ENCODE peak calls at places on chromosomes 11 and 22, in five cellular contexts. One of them, this sample, is unnamed.

GRCh38 chr22:42500164-42500835 is 19.3 kb downstream of the RRP7A start:
- DNase-seq in lower leg skin: peak
- DNase-seq in NCI-H1436: no peak
- DNase-seq in activated naive CD4-positive, alpha-beta T cell: peak
- DNase-seq in MV-4-11: peak
- DNase-seq in this sample: peak

GRCh38 chr22:20918663-20919220 is 1.5 kb downstream of the CRKL start:
- DNase-seq in lower leg skin: no peak
- DNase-seq in NCI-H1436: no peak
- DNase-seq in activated naive CD4-positive, alpha-beta T cell: no peak
- DNase-seq in MV-4-11: no peak
- DNase-seq in this sample: no peak

GRCh38 chr11:76371170-76371569 is 9.8 kb downstream of the THAP12 start:
- DNase-seq in lower leg skin: no peak
- DNase-seq in NCI-H1436: no peak
- DNase-seq in activated naive CD4-positive, alpha-beta T cell: no peak
- DNase-seq in MV-4-11: peak
- DNase-seq in this sample: no peak

GRCh38 chr22:24067587-24068376 is 56.7 kb downstream of the CABIN1 start:
- DNase-seq in lower leg skin: no peak
- DNase-seq in NCI-H1436: peak
- DNase-seq in activated naive CD4-positive, alpha-beta T cell: no peak
- DNase-seq in MV-4-11: peak
- DNase-seq in this sample: no peak

GRCh38 chr22:27245056-27245455 is 556.5 kb downstream of the MN1 start:
- DNase-seq in lower leg skin: no peak
- DNase-seq in NCI-H1436: no peak
- DNase-seq in activated naive CD4-positive, alpha-beta T cell: no peak
- DNase-seq in MV-4-11: no peak
- DNase-seq in this sample: no peak

GRCh38 chr22:41994506-41994905 is 4.1 kb upstream of the WBP2NL start:
- DNase-seq in lower leg skin: peak
- DNase-seq in NCI-H1436: no peak
- DNase-seq in activated naive CD4-positive, alpha-beta T cell: no peak
- DNase-seq in MV-4-11: peak
- DNase-seq in this sample: no peak

GRCh38 chr11:110000858-110001257 is 92.3 kb upstream of the ZC3H12C start:
- DNase-seq in lower leg skin: no peak
- DNase-seq in NCI-H1436: no peak
- DNase-seq in activated naive CD4-positive, alpha-beta T cell: no peak
- DNase-seq in MV-4-11: no peak
- DNase-seq in this sample: no peak

GRCh38 chr22:42857845-42858481 is 890 bp upstream of the ARFGAP3 start:
- DNase-seq in lower leg skin: no peak
- DNase-seq in NCI-H1436: no peak
- DNase-seq in activated naive CD4-positive, alpha-beta T cell: no peak
- DNase-seq in MV-4-11: no peak
- DNase-seq in this sample: no peak

This sample was measured in iPS-NIHi11.